ENCODE peak calls at places on chromosomes 6 and 20, in six cellular contexts. X is ovary, D is tibial nerve, U is sigmoid colon, I is esophagus squamous epithelium, Y is right lobe of liver. G is an unnamed sample.
A peak's percentile ranks its signal among the peaks of the same experiment; 100 is the strongest.

GRCh38 chr6:70371454-70372105 is 41.7 kb upstream of the FAM135A start:
- DNase-seq in X (no peak), D (no peak), U (no peak), I (no peak), Y (no peak), G (peak; percentile 83)

GRCh38 chr6:169723200-169723909 is 945 bp downstream of the PHF10 start:
- DNase-seq in X (peak; percentile 82), D (peak; percentile 55), U (peak; percentile 91), I (no peak), Y (peak; percentile 89), G (peak; percentile 89)

GRCh38 chr20:44395183-44395962 is 39.9 kb downstream of the HNF4A start:
- DNase-seq in X (no peak), D (no peak), U (no peak), I (no peak), Y (peak; percentile 77), G (peak; percentile 67)

GRCh38 chr6:163373240-163373639 is 41.3 kb upstream of the QKI start:
- DNase-seq in X (no peak), D (no peak), U (no peak), I (no peak), Y (no peak), G (no peak)

GRCh38 chr6:6834356-6835342 is 246.1 kb downstream of the LY86 start:
- DNase-seq in X (peak; percentile 43), D (no peak), U (no peak), I (no peak), Y (no peak), G (no peak)

GRCh38 chr6:101539510-101540245 is 146.2 kb downstream of the GRIK2 start:
- DNase-seq in X (no peak), D (no peak), U (no peak), I (no peak), Y (no peak), G (no peak)

GRCh38 chr6:129748901-129749748 is 39.1 kb upstream of the ARHGAP18 start:
- DNase-seq in X (no peak), D (no peak), U (no peak), I (no peak), Y (no peak), G (peak; percentile 50)

GRCh38 chr6:37624121-37624520 is 73.6 kb downstream of the MDGA1 start:
- DNase-seq in X (no peak), D (no peak), U (no peak), I (no peak), Y (no peak), G (no peak)

GRCh38 chr20:53104889-53105288 is 132.7 kb downstream of the TSHZ2 start:
- DNase-seq in X (no peak), D (no peak), U (no peak), I (no peak), Y (no peak), G (no peak)

GRCh38 chr6:166864333-166864732 is 92.0 kb downstream of the RNASET2 start:
- DNase-seq in X (no peak), D (no peak), U (no peak), I (no peak), Y (no peak), G (no peak)

GRCh38 chr6:29995346-29995777 is 53.0 kb downstream of the HLA-A start:
- DNase-seq in X (no peak), D (no peak), U (no peak), I (no peak), Y (no peak), G (no peak)

GRCh38 chr6:30005482-30005881 is 55.6 kb upstream of the POLR1H start:
- DNase-seq in X (no peak), D (no peak), U (no peak), I (no peak), Y (no peak), G (no peak)

GRCh38 chr6:30002871-30003270 is 58.2 kb upstream of the POLR1H start:
- DNase-seq in X (no peak), D (no peak), U (no peak), I (no peak), Y (no peak), G (no peak)

GRCh38 chr6:29999426-29999825 is 57.1 kb downstream of the HLA-A start:
- DNase-seq in X (no peak), D (no peak), U (no peak), I (no peak), Y (no peak), G (no peak)

DNA sequence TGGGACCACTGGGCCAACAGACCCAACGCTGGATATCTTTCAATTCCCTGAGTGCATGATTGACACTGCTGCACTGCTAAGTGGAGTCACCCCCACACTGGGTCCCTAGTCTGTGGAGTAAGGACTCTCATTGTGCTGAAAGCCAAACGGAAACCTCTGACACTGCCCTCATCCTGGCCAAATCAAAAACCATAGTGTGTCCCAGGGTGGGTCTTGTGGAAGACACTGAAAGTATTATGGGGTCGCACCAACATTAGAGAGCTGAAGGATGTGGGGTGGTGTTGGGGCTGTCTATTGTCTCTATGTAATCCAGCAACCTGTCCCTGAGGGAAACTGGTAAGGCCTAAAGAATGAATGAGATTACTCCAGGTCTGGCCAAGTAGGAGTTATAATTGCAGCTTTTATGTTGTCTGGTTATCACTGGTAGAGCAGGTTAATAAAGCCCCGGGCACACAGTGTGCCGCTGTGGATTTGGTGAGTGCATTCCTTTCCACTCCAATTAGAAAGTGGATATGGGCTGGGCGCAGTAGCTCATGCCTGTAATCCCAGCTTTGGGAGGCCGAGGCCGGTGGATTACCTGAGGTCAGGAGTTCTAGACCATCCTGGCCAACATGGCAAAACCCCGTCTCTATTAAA is 57.9 kb downstream of the HLA-A start:
- DNase-seq in X (no peak), D (no peak), U (no peak), I (no peak), Y (no peak), G (no peak)
- TF ChIP-seq POLR2A in X (no peak), D (no peak), U (no peak), I (no peak), Y (no peak), G (no peak)

GRCh38 chr6:31466466-31466865 is 31.5 kb upstream of the MICB start:
- DNase-seq in X (no peak), D (no peak), U (no peak), I (no peak), Y (no peak), G (no peak)
- TF ChIP-seq POLR2A in X (no peak), D (no peak), U (no peak), I (no peak), Y (no peak), G (no peak)

DNA sequence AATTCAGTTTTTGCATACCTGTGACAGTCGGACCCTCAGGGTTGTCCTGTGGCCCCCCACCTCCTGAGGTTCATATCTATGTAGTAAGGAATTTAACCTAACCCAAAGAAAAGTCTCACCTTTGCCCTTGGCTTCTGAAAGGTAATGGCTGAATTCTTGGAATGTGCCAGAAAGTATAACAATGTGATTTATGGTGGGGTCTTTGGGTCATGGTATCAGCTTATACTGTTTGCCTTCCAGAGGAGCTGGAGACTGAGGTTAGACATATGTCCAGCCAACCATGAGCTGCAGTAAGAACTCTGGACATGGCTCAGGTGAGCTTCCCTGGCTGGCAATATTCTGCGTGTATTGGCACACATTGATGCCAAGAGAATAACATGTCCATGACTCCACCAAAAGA is 26.9 kb downstream of the DDX43 start:
- DNase-seq in X (no peak), D (no peak), U (no peak), I (no peak), Y (no peak), G (no peak)
- TF ChIP-seq POLR2A in X (no peak), D (no peak), U (no peak), I (no peak), Y (no peak), G (no peak)

GRCh38 chr6:27388293-27389197 is at the start of gene ZNF391:
- DNase-seq in X (peak; percentile 62), D (peak; percentile 30), U (peak; percentile 85), I (no peak), Y (peak; percentile 61), G (peak; percentile 69)
- TF ChIP-seq POLR2A in X (no peak), D (peak; percentile 5), U (no peak), I (no peak), Y (no peak), G (peak; percentile 15)

GRCh38 chr20:63522091-63522868 is 1.7 kb downstream of the PPDPF start:
- DNase-seq in X (no peak), D (no peak), U (no peak), I (no peak), Y (peak; percentile 42), G (peak; percentile 43)

GRCh38 chr20:63520939-63521601 is 505 bp downstream of the PPDPF start:
- DNase-seq in X (peak; percentile 81), D (peak; percentile 51), U (peak; percentile 83), I (no peak), Y (peak; percentile 77), G (peak; percentile 84)

GRCh38 chr20:63525185-63525584 is 4.6 kb downstream of the PPDPF start:
- DNase-seq in X (no peak), D (no peak), U (no peak), I (no peak), Y (no peak), G (no peak)

GRCh38 chr20:63521602-63522001 is 1.0 kb downstream of the PPDPF start:
- DNase-seq in X (no peak), D (no peak), U (no peak), I (no peak), Y (peak; percentile 44), G (no peak)

DNA sequence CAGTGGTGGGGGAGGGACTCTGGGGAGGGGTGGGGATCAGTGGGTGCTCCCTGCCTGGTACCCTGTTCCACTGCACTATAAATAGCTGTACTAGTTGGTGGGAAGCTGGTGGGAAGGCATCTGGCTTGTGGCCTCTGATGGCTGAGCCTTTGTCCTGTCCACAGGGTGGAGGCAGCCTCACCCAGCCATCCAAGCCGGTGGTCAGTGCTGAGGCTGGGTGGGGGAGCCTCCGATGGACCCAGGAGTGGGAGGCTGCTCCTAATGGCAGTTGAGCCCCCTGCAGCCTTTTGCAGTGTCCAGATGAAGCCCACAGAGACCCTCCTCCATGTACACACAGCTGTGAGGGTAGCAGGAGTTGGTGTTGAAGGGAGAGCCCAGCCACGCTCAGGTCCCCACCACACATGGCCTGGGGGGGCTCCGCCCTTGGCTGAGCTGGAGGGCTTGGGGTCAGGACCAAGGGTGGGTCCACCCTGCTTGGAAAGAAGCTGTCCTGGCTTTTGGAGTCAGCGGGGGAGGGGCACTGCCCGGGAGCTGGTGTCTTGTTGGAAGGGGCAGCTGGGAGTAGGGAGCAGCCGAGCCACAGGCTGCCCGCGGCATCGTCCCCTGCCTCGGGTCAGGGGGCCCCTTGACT is 2.5 kb downstream of the PPDPF start:
- DNase-seq in X (peak; percentile 48), D (no peak), U (no peak), I (no peak), Y (no peak), G (no peak)
- TF ChIP-seq POLR2A in X (no peak), D (no peak), U (no peak), I (no peak), Y (no peak), G (no peak)

DNA sequence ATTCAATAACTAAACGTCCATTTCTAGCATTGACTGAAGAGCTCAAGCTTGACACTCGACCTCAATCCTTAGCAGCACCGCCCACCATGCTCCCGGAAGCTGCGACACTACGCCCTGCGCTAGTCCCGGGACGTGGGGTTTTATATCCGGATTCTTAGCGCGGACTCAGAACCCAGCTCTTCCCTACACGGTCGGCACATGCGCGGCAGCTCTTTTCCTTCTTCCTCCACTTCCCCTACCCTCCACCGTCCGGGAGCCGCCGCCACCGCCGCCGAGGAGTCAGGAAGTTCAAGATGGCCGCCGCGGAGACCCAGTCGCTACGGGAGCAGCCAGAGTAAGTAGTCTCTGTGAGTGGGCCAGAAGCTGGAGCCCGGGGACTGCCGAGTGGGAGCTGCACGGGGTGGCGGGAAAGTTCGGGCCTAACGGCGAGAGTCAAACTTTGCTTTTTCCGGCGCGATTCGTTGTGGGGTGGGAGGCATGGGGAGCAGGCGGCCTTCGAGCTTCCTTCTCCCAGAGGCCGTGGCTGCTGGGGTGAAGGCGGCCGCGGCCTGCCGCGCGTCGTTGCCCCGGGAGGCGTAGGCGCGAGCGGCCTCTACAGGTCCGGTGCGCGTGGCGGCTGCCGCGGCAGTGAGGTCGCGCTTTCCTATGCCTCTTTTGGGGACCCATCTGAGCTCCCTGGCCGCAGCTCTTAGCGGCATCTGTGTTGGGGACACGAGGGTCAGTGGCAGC is 57.6 kb downstream of the FAM217A start:
- DNase-seq in X (peak; percentile 91), D (peak; percentile 90), U (peak; percentile 98), I (peak; percentile 59), Y (peak; percentile 98), G (peak; percentile 90)
- TF ChIP-seq POLR2A in X (peak; percentile 81), D (peak; percentile 75), U (peak; percentile 52), I (peak; percentile 66), Y (peak; percentile 90), G (peak; percentile 92)